ENCODE peak calls at places on chromosomes 7 and 10, in four cellular contexts. K is stomach, T is mucosa of descending colon, F is pancreas. J is an unnamed sample. For H3K4me1, the result is how much of the 10 kb centered on the place peaks cover.

GRCh38 chr7:44967571-44968446 is 11.0 kb downstream of the MYO1G start:
- DNase-seq in T (peak), K (no peak), F (peak), J (no peak)

GRCh38 chr7:67821116-67821515 is 824.5 kb downstream of the TYW1 start:
- DNase-seq in K (no peak), F (no peak), T (no peak), J (peak)

GRCh38 chr10:126673565-126673964 is 3.1 kb upstream of the C10orf90 start:
- DNase-seq in K (no peak), F (no peak), T (no peak), J (no peak)

GRCh38 chr7:106243893-106244292 is 40.9 kb downstream of the NAMPT start:
- DNase-seq in K (no peak), T (no peak), F (no peak), J (no peak)

GRCh38 chr10:9625266-9625776 is 1392.4 kb upstream of the CELF2 start:
- DNase-seq in T (no peak), F (no peak), K (no peak), J (no peak)

GRCh38 chr7:128459394-128459878 is 3.8 kb downstream of the HILPDA start:
- DNase-seq in K (peak), T (peak), F (peak), J (peak)

GRCh38 chr10:116669080-116669479 is 48.3 kb downstream of the PNLIPRP2 start:
- DNase-seq in K (no peak), T (no peak), F (peak), J (no peak)

GRCh38 chr7:100584046-100584676 is 1.8 kb downstream of the LRCH4 start:
- DNase-seq in F (peak), T (peak), K (no peak), J (peak)

GRCh38 chr7:98774893-98775292 is 94.9 kb downstream of the TMEM130 start:
- DNase-seq in T (no peak), F (no peak), K (no peak), J (no peak)

GRCh38 chr10:112711366-112711765 is 238.7 kb upstream of the TCF7L2 start:
- DNase-seq in F (no peak), K (no peak), T (no peak), J (no peak)

GRCh38 chr7:5634107-5634950 is 147.1 kb downstream of the RNF216 start:
- DNase-seq in K (no peak), F (no peak), T (peak), J (peak)
- H3K4me1 ChIP-seq in K (half or more), F (under half), T (under half), J (half or more)

GRCh38 chr10:110871236-110872084 is at the start of gene PDCD4:
- DNase-seq in T (peak), K (peak), F (peak), J (peak)

GRCh38 chr10:110873951-110874350 is 2.2 kb downstream of the PDCD4 start:
- DNase-seq in T (no peak), K (no peak), F (no peak), J (no peak)

GRCh38 chr10:110870823-110871235 is 899 bp upstream of the PDCD4 start:
- DNase-seq in F (peak), T (peak), K (no peak), J (peak)

GRCh38 chr10:110872984-110873569 is 1.3 kb downstream of the PDCD4 start:
- DNase-seq in F (no peak), T (no peak), K (no peak), J (peak)

GRCh38 chr10:110872145-110872983 is 636 bp downstream of the PDCD4 start:
- DNase-seq in K (peak), T (peak), F (peak), J (peak)
- H3K4me1 ChIP-seq in K (half or more), T (under half), F (under half), J (under half)

DNA sequence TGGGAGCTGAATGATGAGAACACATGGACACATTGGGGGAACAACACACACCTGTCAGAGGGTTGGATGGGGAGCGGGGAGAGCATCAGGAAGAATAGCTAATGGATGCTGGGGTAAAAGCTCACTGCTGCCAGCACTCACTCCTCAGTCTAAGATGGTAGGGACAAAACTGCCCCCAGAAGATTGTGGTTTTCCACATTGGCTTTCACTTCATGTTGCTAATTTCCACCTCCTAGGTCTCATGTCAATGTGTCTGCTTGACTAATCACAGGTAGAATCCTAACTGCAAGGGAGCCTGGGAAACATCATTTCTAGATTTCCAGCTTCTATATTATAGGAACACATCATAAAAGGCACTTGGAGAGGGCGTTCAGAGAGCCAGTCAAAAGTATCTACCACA is 22.6 kb downstream of the APBB1IP start:
- DNase-seq in F (no peak), K (no peak), T (no peak), J (no peak)
- H3K4me1 ChIP-seq in F (under half), K (under half), T (under half), J (under half)

GRCh38 chr7:29170781-29171180 is 23.8 kb upstream of the CHN2 start:
- DNase-seq in K (no peak), F (no peak), T (no peak), J (no peak)

GRCh38 chr7:29162577-29162976 is 16.2 kb upstream of the CPVL start:
- DNase-seq in F (no peak), K (no peak), T (no peak), J (no peak)

GRCh38 chr7:29163854-29164253 is 17.5 kb upstream of the CPVL start:
- DNase-seq in K (no peak), T (no peak), F (no peak), J (no peak)

GRCh38 chr7:29173458-29173857 is 21.1 kb upstream of the CHN2 start:
- DNase-seq in F (no peak), T (no peak), K (no peak), J (no peak)

GRCh38 chr7:29167721-29168120 is 21.4 kb upstream of the CPVL start:
- DNase-seq in F (no peak), K (no peak), T (no peak), J (no peak)
- H3K4me1 ChIP-seq in F (under half), K (under half), T (under half), J (under half)

GRCh38 chr7:50164552-50165220 is 71.6 kb upstream of the ZPBP start:
- DNase-seq in T (no peak), K (no peak), F (no peak), J (no peak)
- H3K4me1 ChIP-seq in T (under half), K (under half), F (under half), J (under half)

GRCh38 chr10:3805791-3806381 is 20.9 kb upstream of the KLF6 start:
- DNase-seq in F (no peak), K (no peak), T (peak), J (peak)

GRCh38 chr10:3805227-3805790 is 20.3 kb upstream of the KLF6 start:
- DNase-seq in F (no peak), K (no peak), T (no peak), J (peak)

GRCh38 chr10:3807928-3808496 is 23.0 kb upstream of the KLF6 start:
- DNase-seq in K (no peak), T (no peak), F (no peak), J (no peak)

GRCh38 chr10:3807221-3807927 is 22.4 kb upstream of the KLF6 start:
- DNase-seq in F (no peak), K (no peak), T (peak), J (no peak)

GRCh38 chr10:3806603-3807002 is 21.6 kb upstream of the KLF6 start:
- DNase-seq in T (peak), F (no peak), K (peak), J (peak)
- H3K4me1 ChIP-seq in T (half or more), F (half or more), K (half or more), J (half or more)

GRCh38 chr10:120012133-120012405 is 119.5 kb downstream of the SEC23IP start:
- DNase-seq in T (no peak), K (no peak), F (no peak), J (no peak)
- H3K4me1 ChIP-seq in T (under half), K (under half), F (under half), J (under half)

GRCh38 chr10:119675483-119676170 is 24.4 kb downstream of the BAG3 start:
- DNase-seq in K (no peak), T (no peak), F (no peak), J (no peak)

GRCh38 chr10:119680050-119680449 is 28.9 kb downstream of the BAG3 start:
- DNase-seq in T (no peak), K (no peak), F (no peak), J (peak)

GRCh38 chr10:119677904-119678755 is 26.9 kb downstream of the BAG3 start:
- DNase-seq in F (no peak), K (no peak), T (no peak), J (no peak)

GRCh38 chr10:119679480-119679829 is 28.3 kb downstream of the BAG3 start:
- DNase-seq in T (no peak), K (no peak), F (no peak), J (no peak)

GRCh38 chr10:119677126-119677525 is 25.9 kb downstream of the BAG3 start:
- DNase-seq in T (no peak), K (no peak), F (no peak), J (no peak)
- H3K4me1 ChIP-seq in T (under half), K (under half), F (under half), J (under half)

DNA sequence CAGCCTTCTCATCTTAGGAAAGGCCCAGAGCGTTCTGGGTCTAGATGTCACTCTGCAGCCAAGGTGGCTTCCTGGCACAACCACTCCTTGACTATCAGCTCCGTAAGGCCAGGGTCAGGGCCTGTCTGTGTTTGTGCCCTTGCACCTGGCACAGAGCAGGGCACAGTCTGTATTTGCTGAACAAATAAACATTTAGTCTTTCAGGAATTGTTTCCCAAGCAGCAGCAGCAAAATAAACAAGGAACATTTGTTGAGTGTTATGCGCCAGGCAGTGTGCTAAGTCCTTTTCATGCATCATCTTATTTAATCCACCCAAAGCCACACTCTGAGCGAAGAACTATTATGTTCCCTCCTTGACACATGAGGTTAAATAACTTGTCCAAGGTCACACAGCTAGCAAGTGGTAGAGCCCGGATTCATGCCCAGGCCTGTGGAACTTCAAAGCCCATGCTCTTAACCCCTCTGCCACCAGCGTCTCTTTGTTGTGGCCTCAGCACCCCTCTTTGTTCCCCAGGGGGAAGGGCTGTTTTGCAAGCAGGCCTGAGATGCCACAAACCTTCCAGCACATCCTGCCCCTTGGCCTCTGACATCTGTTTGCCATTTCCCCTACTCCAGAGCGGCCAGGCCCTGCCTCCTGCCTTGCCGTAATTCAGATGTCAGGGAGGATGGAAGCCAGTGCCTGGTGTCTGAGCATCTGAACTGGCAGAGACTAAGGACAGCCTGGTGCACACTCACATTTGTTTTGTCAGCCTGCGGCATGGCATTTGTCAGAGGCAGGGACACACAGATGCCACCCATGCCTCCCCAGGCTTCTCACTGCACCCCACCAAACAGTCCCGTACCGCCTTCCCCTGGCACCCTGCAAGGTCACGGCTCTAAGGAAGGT is 325.8 kb upstream of the ZMIZ1 start:
- DNase-seq in T (no peak), F (peak), K (peak), J (no peak)
- H3K4me1 ChIP-seq in T (under half), F (half or more), K (half or more), J (under half)